ENCODE peak calls at places on chromosomes 13 and 19, in five cellular contexts. One of them, this sample, is unnamed.

GRCh38 chr13:45133396-45134118 is 13.2 kb downstream of the GTF2F2 start:
- DNase-seq in DMS153: no peak
- DNase-seq in DMS 273 treated with DMSO at 0.1 percent for 48 hours: no peak
- DNase-seq in NCI-H1105: no peak
- DNase-seq in progenitor cell of endocrine pancreas: no peak
- DNase-seq in this sample: peak

GRCh38 chr19:17394891-17395415 is 957 bp upstream of the CCDC194 start:
- DNase-seq in DMS 273 treated with DMSO at 0.1 percent for 48 hours: no peak
- DNase-seq in progenitor cell of endocrine pancreas: no peak
- DNase-seq in NCI-H1105: no peak
- DNase-seq in DMS153: no peak
- DNase-seq in this sample: peak

GRCh38 chr13:50589139-50589538 is 254.4 kb downstream of the DLEU7 start:
- DNase-seq in NCI-H1105: no peak
- DNase-seq in DMS153: no peak
- DNase-seq in progenitor cell of endocrine pancreas: no peak
- DNase-seq in DMS 273 treated with DMSO at 0.1 percent for 48 hours: no peak
- DNase-seq in this sample: peak

GRCh38 chr19:4474504-4475136 is 2.5 kb downstream of the HDGFL2 start:
- DNase-seq in progenitor cell of endocrine pancreas: no peak
- DNase-seq in DMS153: peak
- DNase-seq in DMS 273 treated with DMSO at 0.1 percent for 48 hours: no peak
- DNase-seq in NCI-H1105: peak
- DNase-seq in this sample: peak

GRCh38 chr13:98888222-98888889 is 89.5 kb downstream of the DOCK9 start:
- DNase-seq in DMS 273 treated with DMSO at 0.1 percent for 48 hours: no peak
- DNase-seq in DMS153: no peak
- DNase-seq in NCI-H1105: no peak
- DNase-seq in progenitor cell of endocrine pancreas: no peak
- DNase-seq in this sample: no peak

GRCh38 chr19:4172861-4173473 is 9.4 kb downstream of the SIRT6 start:
- DNase-seq in DMS 273 treated with DMSO at 0.1 percent for 48 hours: no peak
- DNase-seq in DMS153: no peak
- DNase-seq in progenitor cell of endocrine pancreas: peak
- DNase-seq in NCI-H1105: peak
- DNase-seq in this sample: peak

GRCh38 chr19:14114854-14115253 is 2.7 kb downstream of the PRKACA start:
- DNase-seq in progenitor cell of endocrine pancreas: no peak
- DNase-seq in DMS 273 treated with DMSO at 0.1 percent for 48 hours: no peak
- DNase-seq in DMS153: no peak
- DNase-seq in NCI-H1105: no peak
- DNase-seq in this sample: no peak

GRCh38 chr13:32838985-32839384 is 177.2 kb upstream of the KL start:
- DNase-seq in DMS153: peak
- DNase-seq in progenitor cell of endocrine pancreas: no peak
- DNase-seq in DMS 273 treated with DMSO at 0.1 percent for 48 hours: no peak
- DNase-seq in NCI-H1105: no peak
- DNase-seq in this sample: peak

GRCh38 chr19:35266904-35267817 is 1.6 kb upstream of the USF2 start:
- DNase-seq in DMS153: no peak
- DNase-seq in NCI-H1105: no peak
- DNase-seq in progenitor cell of endocrine pancreas: no peak
- DNase-seq in DMS 273 treated with DMSO at 0.1 percent for 48 hours: no peak
- DNase-seq in this sample: no peak

GRCh38 chr19:51365211-51366049 is 758 bp downstream of the ETFB start:
- DNase-seq in progenitor cell of endocrine pancreas: no peak
- DNase-seq in DMS 273 treated with DMSO at 0.1 percent for 48 hours: no peak
- DNase-seq in NCI-H1105: no peak
- DNase-seq in DMS153: no peak
- DNase-seq in this sample: peak

GRCh38 chr19:44883962-44884361 is 7.1 kb upstream of the TOMM40 start:
- DNase-seq in DMS 273 treated with DMSO at 0.1 percent for 48 hours: no peak
- DNase-seq in DMS153: no peak
- DNase-seq in progenitor cell of endocrine pancreas: no peak
- DNase-seq in NCI-H1105: no peak
- DNase-seq in this sample: no peak

GRCh38 chr13:38880397-38880796 is 110.2 kb downstream of the STOML3 start:
- DNase-seq in NCI-H1105: no peak
- DNase-seq in progenitor cell of endocrine pancreas: no peak
- DNase-seq in DMS 273 treated with DMSO at 0.1 percent for 48 hours: no peak
- DNase-seq in DMS153: no peak
- DNase-seq in this sample: no peak

GRCh38 chr13:108525867-108526266 is 103.5 kb upstream of the MYO16 start:
- DNase-seq in DMS 273 treated with DMSO at 0.1 percent for 48 hours: no peak
- DNase-seq in progenitor cell of endocrine pancreas: no peak
- DNase-seq in DMS153: no peak
- DNase-seq in NCI-H1105: peak
- DNase-seq in this sample: no peak

GRCh38 chr19:51564791-51565190 is 6.3 kb upstream of the ZNF175 start:
- DNase-seq in DMS153: no peak
- DNase-seq in progenitor cell of endocrine pancreas: no peak
- DNase-seq in DMS 273 treated with DMSO at 0.1 percent for 48 hours: no peak
- DNase-seq in NCI-H1105: no peak
- DNase-seq in this sample: no peak

GRCh38 chr13:25286308-25286968 is 850 bp downstream of the MTMR6 start:
- DNase-seq in DMS153: no peak
- DNase-seq in DMS 273 treated with DMSO at 0.1 percent for 48 hours: no peak
- DNase-seq in NCI-H1105: no peak
- DNase-seq in progenitor cell of endocrine pancreas: no peak
- DNase-seq in this sample: peak

GRCh38 chr13:100566543-100566942 is 22.0 kb downstream of the GGACT start:
- DNase-seq in DMS153: no peak
- DNase-seq in NCI-H1105: no peak
- DNase-seq in progenitor cell of endocrine pancreas: no peak
- DNase-seq in DMS 273 treated with DMSO at 0.1 percent for 48 hours: no peak
- DNase-seq in this sample: no peak

This sample was measured in fibroblast of pulmonary artery.